ENCODE peak calls at places on chromosomes 3 and 15, in eight cellular contexts. One of them, this sample, is unnamed.

GRCh38 chr15:81419304-81419943 is 45.4 kb upstream of the TMC3 start:
- DNase-seq in psoas muscle: no peak
- DNase-seq in MM.1S: no peak
- DNase-seq in ovary: no peak
- DNase-seq in cardiac muscle cell: peak; percentile 62
- DNase-seq in neural progenitor cell: peak; percentile 63
- DNase-seq in esophagus squamous epithelium: no peak
- DNase-seq in right cardiac atrium: no peak
- DNase-seq in this sample: peak; percentile 45

GRCh38 chr3:193928354-193929209 is 207.4 kb upstream of the HES1 start:
- DNase-seq in psoas muscle: no peak
- DNase-seq in MM.1S: no peak
- DNase-seq in ovary: no peak
- DNase-seq in cardiac muscle cell: no peak
- DNase-seq in neural progenitor cell: no peak
- DNase-seq in esophagus squamous epithelium: no peak
- DNase-seq in right cardiac atrium: no peak
- DNase-seq in this sample: no peak

GRCh38 chr3:78878011-78878410 is 889.8 kb downstream of the ROBO1 start:
- DNase-seq in psoas muscle: no peak
- DNase-seq in MM.1S: no peak
- DNase-seq in ovary: no peak
- DNase-seq in cardiac muscle cell: no peak
- DNase-seq in neural progenitor cell: no peak
- DNase-seq in esophagus squamous epithelium: no peak
- DNase-seq in right cardiac atrium: no peak
- DNase-seq in this sample: no peak

GRCh38 chr15:61003683-61004299 is 225.3 kb downstream of the RORA start:
- DNase-seq in psoas muscle: no peak
- DNase-seq in MM.1S: no peak
- DNase-seq in ovary: no peak
- DNase-seq in cardiac muscle cell: no peak
- DNase-seq in neural progenitor cell: peak; percentile 73
- DNase-seq in esophagus squamous epithelium: no peak
- DNase-seq in right cardiac atrium: no peak
- DNase-seq in this sample: no peak

GRCh38 chr3:172305552-172305951 is 142.7 kb downstream of the GHSR start:
- DNase-seq in psoas muscle: no peak
- DNase-seq in MM.1S: no peak
- DNase-seq in ovary: no peak
- DNase-seq in cardiac muscle cell: no peak
- DNase-seq in neural progenitor cell: no peak
- DNase-seq in esophagus squamous epithelium: no peak
- DNase-seq in right cardiac atrium: no peak
- DNase-seq in this sample: no peak

GRCh38 chr15:32718082-32718821 is 448 bp downstream of the GREM1 start:
- DNase-seq in psoas muscle: no peak
- DNase-seq in MM.1S: no peak
- DNase-seq in ovary: no peak
- DNase-seq in cardiac muscle cell: peak; percentile 38
- DNase-seq in neural progenitor cell: peak; percentile 76
- DNase-seq in esophagus squamous epithelium: no peak
- DNase-seq in right cardiac atrium: peak; percentile 47
- DNase-seq in this sample: peak; percentile 16

GRCh38 chr15:60374628-60375081 is 23.1 kb downstream of the ANXA2 start:
- DNase-seq in psoas muscle: peak; percentile 64
- DNase-seq in MM.1S: no peak
- DNase-seq in ovary: no peak
- DNase-seq in cardiac muscle cell: peak; percentile 60
- DNase-seq in neural progenitor cell: peak; percentile 35
- DNase-seq in esophagus squamous epithelium: no peak
- DNase-seq in right cardiac atrium: peak; percentile 72
- DNase-seq in this sample: no peak

GRCh38 chr3:64084640-64085039 is 61.3 kb upstream of the PSMD6 start:
- DNase-seq in psoas muscle: no peak
- DNase-seq in MM.1S: no peak
- DNase-seq in ovary: no peak
- DNase-seq in cardiac muscle cell: no peak
- DNase-seq in neural progenitor cell: no peak
- DNase-seq in esophagus squamous epithelium: no peak
- DNase-seq in right cardiac atrium: no peak
- DNase-seq in this sample: no peak

GRCh38 chr3:60240558-60240957 is 1010.7 kb downstream of the FHIT start:
- DNase-seq in psoas muscle: no peak
- DNase-seq in MM.1S: no peak
- DNase-seq in ovary: no peak
- DNase-seq in cardiac muscle cell: no peak
- DNase-seq in neural progenitor cell: peak; percentile 27
- DNase-seq in esophagus squamous epithelium: no peak
- DNase-seq in right cardiac atrium: no peak
- DNase-seq in this sample: no peak

GRCh38 chr15:42716626-42717025 is 20.3 kb downstream of the CDAN1 start:
- DNase-seq in psoas muscle: no peak
- DNase-seq in MM.1S: no peak
- DNase-seq in ovary: no peak
- DNase-seq in cardiac muscle cell: no peak
- DNase-seq in neural progenitor cell: no peak
- DNase-seq in esophagus squamous epithelium: no peak
- DNase-seq in right cardiac atrium: no peak
- DNase-seq in this sample: no peak

GRCh38 chr3:17478673-17479072 is 263.8 kb downstream of the TBC1D5 start:
- DNase-seq in psoas muscle: no peak
- DNase-seq in MM.1S: no peak
- DNase-seq in ovary: no peak
- DNase-seq in cardiac muscle cell: no peak
- DNase-seq in neural progenitor cell: no peak
- DNase-seq in esophagus squamous epithelium: no peak
- DNase-seq in right cardiac atrium: no peak
- DNase-seq in this sample: no peak

GRCh38 chr15:51119120-51119519 is 24.4 kb upstream of the TNFAIP8L3 start:
- DNase-seq in psoas muscle: no peak
- DNase-seq in MM.1S: no peak
- DNase-seq in ovary: no peak
- DNase-seq in cardiac muscle cell: no peak
- DNase-seq in neural progenitor cell: no peak
- DNase-seq in esophagus squamous epithelium: no peak
- DNase-seq in right cardiac atrium: no peak
- DNase-seq in this sample: no peak

GRCh38 chr3:58175429-58176184 is 35.2 kb downstream of the DNASE1L3 start:
- DNase-seq in psoas muscle: no peak
- DNase-seq in MM.1S: no peak
- DNase-seq in ovary: peak; percentile 49
- DNase-seq in cardiac muscle cell: peak; percentile 20
- DNase-seq in neural progenitor cell: peak; percentile 33
- DNase-seq in esophagus squamous epithelium: no peak
- DNase-seq in right cardiac atrium: no peak
- DNase-seq in this sample: no peak

GRCh38 chr3:58173670-58174472 is 36.9 kb downstream of the DNASE1L3 start:
- DNase-seq in psoas muscle: no peak
- DNase-seq in MM.1S: peak; percentile 49
- DNase-seq in ovary: no peak
- DNase-seq in cardiac muscle cell: peak; percentile 68
- DNase-seq in neural progenitor cell: peak; percentile 77
- DNase-seq in esophagus squamous epithelium: no peak
- DNase-seq in right cardiac atrium: peak; percentile 84
- DNase-seq in this sample: peak; percentile 76

GRCh38 chr3:58176827-58177489 is 33.8 kb downstream of the DNASE1L3 start:
- DNase-seq in psoas muscle: no peak
- DNase-seq in MM.1S: no peak
- DNase-seq in ovary: no peak
- DNase-seq in cardiac muscle cell: no peak
- DNase-seq in neural progenitor cell: no peak
- DNase-seq in esophagus squamous epithelium: no peak
- DNase-seq in right cardiac atrium: no peak
- DNase-seq in this sample: no peak

GRCh38 chr3:58176185-58176530 is 34.6 kb downstream of the DNASE1L3 start:
- DNase-seq in psoas muscle: no peak
- DNase-seq in MM.1S: no peak
- DNase-seq in ovary: peak; percentile 23
- DNase-seq in cardiac muscle cell: no peak
- DNase-seq in neural progenitor cell: no peak
- DNase-seq in esophagus squamous epithelium: no peak
- DNase-seq in right cardiac atrium: no peak
- DNase-seq in this sample: no peak

DNA sequence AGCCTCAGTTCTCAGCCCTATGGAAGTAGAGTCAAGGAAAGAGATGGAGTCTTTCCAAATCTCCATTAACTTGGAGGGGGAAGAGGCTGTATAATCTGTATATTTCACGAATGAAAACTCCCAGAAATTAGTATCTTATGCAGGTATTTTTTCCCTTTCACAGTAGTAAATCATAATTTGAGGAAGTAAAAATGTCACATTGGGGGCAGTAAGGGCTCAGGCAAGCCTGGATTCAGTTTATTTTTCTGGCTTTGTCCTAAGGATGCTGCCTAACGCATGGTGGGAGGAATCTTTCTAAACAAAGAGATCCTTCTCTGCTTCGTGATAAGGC is 35.7 kb downstream of the DNASE1L3 start:
- DNase-seq in psoas muscle: no peak
- DNase-seq in MM.1S: no peak
- DNase-seq in ovary: no peak
- DNase-seq in cardiac muscle cell: no peak
- DNase-seq in neural progenitor cell: no peak
- DNase-seq in esophagus squamous epithelium: no peak
- DNase-seq in right cardiac atrium: no peak
- DNase-seq in this sample: no peak
- H3K27ac ChIP-seq in psoas muscle: no peak overlapping the region
- H3K27ac ChIP-seq in MM.1S: no peak overlapping the region
- H3K27ac ChIP-seq in ovary: peak overlapping the region; percentile 61
- H3K27ac ChIP-seq in cardiac muscle cell: no peak overlapping the region
- H3K27ac ChIP-seq in neural progenitor cell: no peak overlapping the region
- H3K27ac ChIP-seq in esophagus squamous epithelium: peak overlapping the region; percentile 64
- H3K27ac ChIP-seq in right cardiac atrium: peak overlapping the region; percentile 84
- H3K27ac ChIP-seq in this sample: no peak overlapping the region

GRCh38 chr3:62095080-62095479 is 278.3 kb downstream of the FEZF2 start:
- DNase-seq in psoas muscle: no peak
- DNase-seq in MM.1S: no peak
- DNase-seq in ovary: no peak
- DNase-seq in cardiac muscle cell: no peak
- DNase-seq in neural progenitor cell: no peak
- DNase-seq in esophagus squamous epithelium: no peak
- DNase-seq in right cardiac atrium: no peak
- DNase-seq in this sample: no peak

GRCh38 chr3:62095756-62096155 is 277.6 kb downstream of the FEZF2 start:
- DNase-seq in psoas muscle: no peak
- DNase-seq in MM.1S: no peak
- DNase-seq in ovary: no peak
- DNase-seq in cardiac muscle cell: no peak
- DNase-seq in neural progenitor cell: no peak
- DNase-seq in esophagus squamous epithelium: no peak
- DNase-seq in right cardiac atrium: no peak
- DNase-seq in this sample: no peak

GRCh38 chr3:62094461-62094860 is 278.9 kb downstream of the FEZF2 start:
- DNase-seq in psoas muscle: no peak
- DNase-seq in MM.1S: no peak
- DNase-seq in ovary: no peak
- DNase-seq in cardiac muscle cell: no peak
- DNase-seq in neural progenitor cell: no peak
- DNase-seq in esophagus squamous epithelium: no peak
- DNase-seq in right cardiac atrium: no peak
- DNase-seq in this sample: no peak

GRCh38 chr3:62090519-62090918 is 282.8 kb downstream of the FEZF2 start:
- DNase-seq in psoas muscle: no peak
- DNase-seq in MM.1S: no peak
- DNase-seq in ovary: no peak
- DNase-seq in cardiac muscle cell: no peak
- DNase-seq in neural progenitor cell: no peak
- DNase-seq in esophagus squamous epithelium: no peak
- DNase-seq in right cardiac atrium: no peak
- DNase-seq in this sample: no peak

DNA sequence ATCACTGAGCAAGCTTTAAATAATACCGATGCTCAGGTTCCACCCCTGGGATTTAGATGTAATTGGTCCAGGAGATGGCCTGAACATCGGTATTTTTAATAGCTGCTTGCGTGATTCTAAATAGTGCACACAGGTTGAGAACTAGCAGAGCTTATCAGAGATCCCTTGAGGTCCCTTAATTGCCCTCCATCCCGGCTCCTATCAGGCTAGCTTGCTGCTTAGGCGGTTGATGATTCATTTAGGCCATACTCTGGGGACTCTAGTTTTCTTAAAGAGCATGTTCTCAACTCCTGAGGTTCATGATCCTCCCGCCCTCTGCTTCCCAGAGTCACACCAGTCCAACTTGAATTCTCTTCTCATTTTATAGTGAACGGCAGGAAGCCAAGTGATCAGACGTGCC is 280.3 kb downstream of the FEZF2 start:
- DNase-seq in psoas muscle: no peak
- DNase-seq in MM.1S: no peak
- DNase-seq in ovary: no peak
- DNase-seq in cardiac muscle cell: no peak
- DNase-seq in neural progenitor cell: no peak
- DNase-seq in esophagus squamous epithelium: no peak
- DNase-seq in right cardiac atrium: no peak
- DNase-seq in this sample: no peak
- H3K27ac ChIP-seq in psoas muscle: no peak overlapping the region
- H3K27ac ChIP-seq in MM.1S: no peak overlapping the region
- H3K27ac ChIP-seq in ovary: no peak overlapping the region
- H3K27ac ChIP-seq in cardiac muscle cell: no peak overlapping the region
- H3K27ac ChIP-seq in neural progenitor cell: no peak overlapping the region
- H3K27ac ChIP-seq in esophagus squamous epithelium: no peak overlapping the region
- H3K27ac ChIP-seq in right cardiac atrium: no peak overlapping the region
- H3K27ac ChIP-seq in this sample: no peak overlapping the region

DNA sequence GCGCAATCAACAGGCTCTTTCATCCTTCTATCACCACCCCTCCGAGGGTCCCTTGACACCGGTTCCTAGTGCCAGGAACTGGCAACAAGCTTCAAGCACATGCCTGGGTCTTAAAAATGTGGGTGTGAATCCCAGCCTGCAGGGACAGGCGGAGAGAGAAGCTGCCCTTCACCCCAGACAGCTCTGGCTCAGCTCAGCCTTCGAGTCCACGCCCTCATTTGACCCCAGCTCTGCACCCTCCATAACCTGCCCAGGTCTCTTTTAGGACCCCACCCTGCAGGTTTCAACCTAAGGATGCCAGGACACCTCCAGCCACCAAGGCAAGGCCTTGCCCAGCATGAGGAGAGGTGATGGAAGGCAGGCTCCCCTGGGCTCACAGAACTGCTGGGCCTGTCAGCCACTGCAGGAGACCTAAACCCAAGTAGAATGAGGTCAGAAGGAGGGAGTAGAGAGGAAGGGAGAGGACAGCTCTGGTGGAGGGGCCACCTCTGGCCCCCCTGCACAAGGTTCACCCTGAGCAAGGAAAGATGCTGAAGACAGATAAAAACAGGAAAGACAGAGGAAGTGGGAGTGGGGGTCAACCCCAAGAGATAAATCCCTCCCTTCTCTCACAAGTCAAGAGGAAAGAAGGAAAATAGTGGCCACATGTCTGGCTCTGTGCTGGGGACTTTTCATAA is 2.6 kb upstream of the LOXL1 start:
- DNase-seq in psoas muscle: no peak
- DNase-seq in MM.1S: no peak
- DNase-seq in ovary: no peak
- DNase-seq in cardiac muscle cell: no peak
- DNase-seq in neural progenitor cell: no peak
- DNase-seq in esophagus squamous epithelium: no peak
- DNase-seq in right cardiac atrium: peak; percentile 59
- DNase-seq in this sample: peak; percentile 52
- H3K27ac ChIP-seq in psoas muscle: peak overlapping the region; percentile 56
- H3K27ac ChIP-seq in MM.1S: no peak overlapping the region
- H3K27ac ChIP-seq in ovary: peak overlapping the region; percentile 74
- H3K27ac ChIP-seq in cardiac muscle cell: peak overlapping the region; percentile 32
- H3K27ac ChIP-seq in neural progenitor cell: no peak overlapping the region
- H3K27ac ChIP-seq in esophagus squamous epithelium: peak overlapping the region; percentile 90
- H3K27ac ChIP-seq in right cardiac atrium: peak overlapping the region; percentile 55
- H3K27ac ChIP-seq in this sample: peak overlapping the region; percentile 90

GRCh38 chr15:91947370-91947769 is 93.9 kb downstream of the SLCO3A1 start:
- DNase-seq in psoas muscle: no peak
- DNase-seq in MM.1S: no peak
- DNase-seq in ovary: no peak
- DNase-seq in cardiac muscle cell: no peak
- DNase-seq in neural progenitor cell: no peak
- DNase-seq in esophagus squamous epithelium: no peak
- DNase-seq in right cardiac atrium: no peak
- DNase-seq in this sample: no peak
- H3K27ac ChIP-seq in psoas muscle: peak overlapping the region; percentile 17
- H3K27ac ChIP-seq in MM.1S: no peak overlapping the region
- H3K27ac ChIP-seq in ovary: no peak overlapping the region
- H3K27ac ChIP-seq in cardiac muscle cell: peak overlapping the region; percentile 85
- H3K27ac ChIP-seq in neural progenitor cell: no peak overlapping the region
- H3K27ac ChIP-seq in esophagus squamous epithelium: peak overlapping the region; percentile 84
- H3K27ac ChIP-seq in right cardiac atrium: peak overlapping the region; percentile 82
- H3K27ac ChIP-seq in this sample: no peak overlapping the region